ENCODE peak calls at places on chromosomes 11 and 22, in eight cellular contexts. One of them, this sample, is unnamed. For H3K27me3, the result is how much of the 10 kb centered on the place peaks cover.

GRCh38 chr11:18452927-18453326 is 2.7 kb upstream of the LDHAL6A start:
- DNase-seq in heart left ventricle: no peak
- DNase-seq in AG04450: no peak
- DNase-seq in body of pancreas: no peak
- DNase-seq in stomach: no peak
- DNase-seq in mammary epithelial cell: peak
- DNase-seq in PC-3: peak
- DNase-seq in MM.1S: no peak
- DNase-seq in this sample: peak

GRCh38 chr22:38034884-38035529 is 22.2 kb upstream of the PICK1 start:
- DNase-seq in heart left ventricle: no peak
- DNase-seq in AG04450: no peak
- DNase-seq in body of pancreas: no peak
- DNase-seq in stomach: no peak
- DNase-seq in mammary epithelial cell: no peak
- DNase-seq in PC-3: no peak
- DNase-seq in MM.1S: no peak
- DNase-seq in this sample: no peak

GRCh38 chr22:27810566-27810965 is 9.0 kb upstream of the MN1 start:
- DNase-seq in heart left ventricle: peak
- DNase-seq in AG04450: peak
- DNase-seq in body of pancreas: peak
- DNase-seq in stomach: peak
- DNase-seq in mammary epithelial cell: no peak
- DNase-seq in PC-3: peak
- DNase-seq in MM.1S: no peak
- DNase-seq in this sample: no peak

GRCh38 chr11:37511425-37511933 is 913.4 kb upstream of the RAG2 start:
- DNase-seq in heart left ventricle: no peak
- DNase-seq in AG04450: no peak
- DNase-seq in body of pancreas: no peak
- DNase-seq in stomach: no peak
- DNase-seq in mammary epithelial cell: peak
- DNase-seq in PC-3: peak
- DNase-seq in MM.1S: no peak
- DNase-seq in this sample: no peak

GRCh38 chr11:34564406-34564805 is 50.8 kb upstream of the ELF5 start:
- DNase-seq in heart left ventricle: no peak
- DNase-seq in AG04450: no peak
- DNase-seq in body of pancreas: no peak
- DNase-seq in stomach: no peak
- DNase-seq in mammary epithelial cell: peak
- DNase-seq in PC-3: peak
- DNase-seq in MM.1S: no peak
- DNase-seq in this sample: peak

GRCh38 chr11:64356498-64357411 is 2.2 kb upstream of the RPS6KA4 start:
- DNase-seq in heart left ventricle: no peak
- DNase-seq in AG04450: no peak
- DNase-seq in body of pancreas: peak
- DNase-seq in stomach: peak
- DNase-seq in mammary epithelial cell: no peak
- DNase-seq in PC-3: peak
- DNase-seq in MM.1S: no peak
- DNase-seq in this sample: no peak

GRCh38 chr22:39216143-39216490 is 28.7 kb downstream of the PDGFB start:
- DNase-seq in heart left ventricle: no peak
- DNase-seq in AG04450: no peak
- DNase-seq in body of pancreas: no peak
- DNase-seq in stomach: no peak
- DNase-seq in mammary epithelial cell: no peak
- DNase-seq in PC-3: no peak
- DNase-seq in MM.1S: no peak
- DNase-seq in this sample: no peak

GRCh38 chr22:45104313-45104712 is 59.4 kb upstream of the NUP50 start:
- DNase-seq in heart left ventricle: no peak
- DNase-seq in AG04450: no peak
- DNase-seq in body of pancreas: no peak
- DNase-seq in stomach: no peak
- DNase-seq in mammary epithelial cell: no peak
- DNase-seq in PC-3: no peak
- DNase-seq in MM.1S: no peak
- DNase-seq in this sample: no peak

GRCh38 chr11:78647986-78648875 is 73.6 kb upstream of the NARS2 start:
- DNase-seq in heart left ventricle: no peak
- DNase-seq in AG04450: no peak
- DNase-seq in body of pancreas: no peak
- DNase-seq in stomach: no peak
- DNase-seq in mammary epithelial cell: no peak
- DNase-seq in PC-3: no peak
- DNase-seq in MM.1S: no peak
- DNase-seq in this sample: no peak

GRCh38 chr11:78646564-78647185 is 72.0 kb upstream of the NARS2 start:
- DNase-seq in heart left ventricle: no peak
- DNase-seq in AG04450: no peak
- DNase-seq in body of pancreas: peak
- DNase-seq in stomach: peak
- DNase-seq in mammary epithelial cell: peak
- DNase-seq in PC-3: peak
- DNase-seq in MM.1S: peak
- DNase-seq in this sample: peak

GRCh38 chr11:78645226-78646202 is 70.8 kb upstream of the NARS2 start:
- DNase-seq in heart left ventricle: peak
- DNase-seq in AG04450: peak
- DNase-seq in body of pancreas: peak
- DNase-seq in stomach: peak
- DNase-seq in mammary epithelial cell: peak
- DNase-seq in PC-3: peak
- DNase-seq in MM.1S: peak
- DNase-seq in this sample: peak

GRCh38 chr11:78649361-78650215 is 74.9 kb upstream of the NARS2 start:
- DNase-seq in heart left ventricle: no peak
- DNase-seq in AG04450: no peak
- DNase-seq in body of pancreas: no peak
- DNase-seq in stomach: no peak
- DNase-seq in mammary epithelial cell: no peak
- DNase-seq in PC-3: no peak
- DNase-seq in MM.1S: no peak
- DNase-seq in this sample: no peak

GRCh38 chr11:78647266-78647915 is 72.7 kb upstream of the NARS2 start:
- DNase-seq in heart left ventricle: no peak
- DNase-seq in AG04450: no peak
- DNase-seq in body of pancreas: no peak
- DNase-seq in stomach: no peak
- DNase-seq in mammary epithelial cell: no peak
- DNase-seq in PC-3: no peak
- DNase-seq in MM.1S: no peak
- DNase-seq in this sample: no peak
- H3K27ac ChIP-seq in heart left ventricle: no peak
- H3K27ac ChIP-seq in AG04450: no peak
- H3K27ac ChIP-seq in body of pancreas: no peak
- H3K27ac ChIP-seq in stomach: no peak
- H3K27ac ChIP-seq in mammary epithelial cell: no peak
- H3K27ac ChIP-seq in PC-3: peak
- H3K27ac ChIP-seq in MM.1S: no peak
- H3K27ac ChIP-seq in this sample: no peak

GRCh38 chr11:117826360-117826635 is 1.8 kb upstream of the FXYD2 start:
- DNase-seq in heart left ventricle: no peak
- DNase-seq in AG04450: no peak
- DNase-seq in body of pancreas: peak
- DNase-seq in stomach: peak
- DNase-seq in mammary epithelial cell: no peak
- DNase-seq in PC-3: no peak
- DNase-seq in MM.1S: no peak
- DNase-seq in this sample: no peak

GRCh38 chr11:117827521-117828511 is 3.3 kb upstream of the FXYD2 start:
- DNase-seq in heart left ventricle: peak
- DNase-seq in AG04450: no peak
- DNase-seq in body of pancreas: peak
- DNase-seq in stomach: peak
- DNase-seq in mammary epithelial cell: no peak
- DNase-seq in PC-3: no peak
- DNase-seq in MM.1S: no peak
- DNase-seq in this sample: no peak

GRCh38 chr11:117825538-117826359 is 1.2 kb upstream of the FXYD2 start:
- DNase-seq in heart left ventricle: peak
- DNase-seq in AG04450: no peak
- DNase-seq in body of pancreas: peak
- DNase-seq in stomach: peak
- DNase-seq in mammary epithelial cell: no peak
- DNase-seq in PC-3: no peak
- DNase-seq in MM.1S: no peak
- DNase-seq in this sample: no peak

GRCh38 chr11:117828641-117829368 is 4.3 kb upstream of the FXYD2 start:
- DNase-seq in heart left ventricle: peak
- DNase-seq in AG04450: peak
- DNase-seq in body of pancreas: peak
- DNase-seq in stomach: peak
- DNase-seq in mammary epithelial cell: peak
- DNase-seq in PC-3: peak
- DNase-seq in MM.1S: no peak
- DNase-seq in this sample: peak

DNA sequence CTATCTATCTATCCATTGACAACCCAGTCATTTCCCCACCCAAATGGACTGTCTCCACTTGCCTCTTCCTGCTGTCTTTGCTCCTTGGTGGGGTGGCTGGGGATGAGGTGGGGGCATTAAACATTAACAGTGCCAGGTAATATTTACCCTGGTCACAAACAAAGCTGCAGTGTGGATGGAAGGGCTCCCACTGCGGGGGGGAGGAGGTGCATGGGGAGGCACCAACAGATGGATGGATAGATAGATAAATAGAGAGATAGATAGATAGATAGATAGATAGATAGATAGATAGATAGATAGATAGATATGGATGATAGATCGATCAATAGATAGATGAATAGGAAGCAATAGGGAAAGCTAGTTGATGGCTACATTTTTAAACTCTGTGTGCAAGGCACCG is 2.3 kb upstream of the FXYD2 start:
- DNase-seq in heart left ventricle: no peak
- DNase-seq in AG04450: no peak
- DNase-seq in body of pancreas: peak
- DNase-seq in stomach: peak
- DNase-seq in mammary epithelial cell: no peak
- DNase-seq in PC-3: no peak
- DNase-seq in MM.1S: no peak
- DNase-seq in this sample: no peak
- H3K4me3 ChIP-seq in heart left ventricle: no peak
- H3K4me3 ChIP-seq in AG04450: no peak
- H3K4me3 ChIP-seq in body of pancreas: no peak
- H3K4me3 ChIP-seq in stomach: no peak
- H3K4me3 ChIP-seq in mammary epithelial cell: no peak
- H3K4me3 ChIP-seq in PC-3: no peak
- H3K4me3 ChIP-seq in MM.1S: no peak
- H3K4me3 ChIP-seq in this sample: no peak

GRCh38 chr11:78929906-78930220 is 355.2 kb upstream of the NARS2 start:
- DNase-seq in heart left ventricle: no peak
- DNase-seq in AG04450: no peak
- DNase-seq in body of pancreas: no peak
- DNase-seq in stomach: no peak
- DNase-seq in mammary epithelial cell: no peak
- DNase-seq in PC-3: no peak
- DNase-seq in MM.1S: no peak
- DNase-seq in this sample: no peak

GRCh38 chr11:78930810-78931209 is 356.1 kb upstream of the NARS2 start:
- DNase-seq in heart left ventricle: no peak
- DNase-seq in AG04450: no peak
- DNase-seq in body of pancreas: no peak
- DNase-seq in stomach: no peak
- DNase-seq in mammary epithelial cell: no peak
- DNase-seq in PC-3: no peak
- DNase-seq in MM.1S: no peak
- DNase-seq in this sample: no peak

GRCh38 chr11:78926633-78927347 is 352.1 kb upstream of the NARS2 start:
- DNase-seq in heart left ventricle: no peak
- DNase-seq in AG04450: peak
- DNase-seq in body of pancreas: no peak
- DNase-seq in stomach: no peak
- DNase-seq in mammary epithelial cell: no peak
- DNase-seq in PC-3: peak
- DNase-seq in MM.1S: no peak
- DNase-seq in this sample: no peak

GRCh38 chr11:78927511-78927910 is 352.8 kb upstream of the NARS2 start:
- DNase-seq in heart left ventricle: no peak
- DNase-seq in AG04450: no peak
- DNase-seq in body of pancreas: no peak
- DNase-seq in stomach: no peak
- DNase-seq in mammary epithelial cell: no peak
- DNase-seq in PC-3: no peak
- DNase-seq in MM.1S: no peak
- DNase-seq in this sample: no peak

DNA sequence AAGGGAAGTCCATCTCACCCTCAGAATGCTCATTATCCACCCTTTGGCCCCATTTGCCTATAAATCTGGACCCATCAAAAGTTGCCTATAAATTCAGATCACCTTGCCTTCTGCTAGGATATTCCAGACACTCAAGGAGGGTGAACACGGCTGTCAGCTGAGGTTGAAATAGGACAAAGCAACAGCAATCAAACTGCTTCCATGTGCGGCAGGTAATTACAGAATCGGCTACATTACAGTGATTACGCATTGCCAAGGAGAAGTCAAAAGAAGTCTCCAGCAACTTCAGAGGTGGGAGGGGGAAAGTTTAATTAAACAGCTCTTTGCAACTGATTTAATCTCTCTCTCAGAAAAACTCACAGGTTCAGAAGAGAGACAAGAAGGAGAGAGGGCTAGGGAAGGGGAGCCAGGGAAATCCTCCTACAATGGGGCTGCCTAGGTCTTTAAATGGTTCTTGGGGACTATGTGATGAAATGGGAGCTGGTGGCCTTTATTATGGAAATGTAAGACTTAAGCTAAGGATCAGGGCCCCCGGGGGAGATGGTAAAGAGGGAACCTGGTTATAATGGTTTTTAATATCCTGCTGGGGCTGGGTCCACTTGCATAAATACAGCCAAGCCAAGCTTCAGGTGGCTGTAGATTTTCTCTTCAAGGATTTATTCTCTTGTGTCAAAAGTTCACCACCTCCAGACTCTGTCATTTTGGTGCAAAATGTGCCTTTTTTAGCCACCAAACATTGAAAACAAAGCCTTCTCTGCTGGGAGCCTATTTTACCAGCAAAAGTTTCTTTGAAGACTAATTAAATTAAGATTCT is 354.6 kb upstream of the NARS2 start:
- DNase-seq in heart left ventricle: no peak
- DNase-seq in AG04450: no peak
- DNase-seq in body of pancreas: no peak
- DNase-seq in stomach: no peak
- DNase-seq in mammary epithelial cell: no peak
- DNase-seq in PC-3: no peak
- DNase-seq in MM.1S: no peak
- DNase-seq in this sample: no peak
- H3K27me3 ChIP-seq in heart left ventricle: under half
- H3K27me3 ChIP-seq in AG04450: under half
- H3K27me3 ChIP-seq in body of pancreas: under half
- H3K27me3 ChIP-seq in stomach: under half
- H3K27me3 ChIP-seq in mammary epithelial cell: under half
- H3K27me3 ChIP-seq in PC-3: under half
- H3K27me3 ChIP-seq in MM.1S: under half
- H3K27me3 ChIP-seq in this sample: under half

DNA sequence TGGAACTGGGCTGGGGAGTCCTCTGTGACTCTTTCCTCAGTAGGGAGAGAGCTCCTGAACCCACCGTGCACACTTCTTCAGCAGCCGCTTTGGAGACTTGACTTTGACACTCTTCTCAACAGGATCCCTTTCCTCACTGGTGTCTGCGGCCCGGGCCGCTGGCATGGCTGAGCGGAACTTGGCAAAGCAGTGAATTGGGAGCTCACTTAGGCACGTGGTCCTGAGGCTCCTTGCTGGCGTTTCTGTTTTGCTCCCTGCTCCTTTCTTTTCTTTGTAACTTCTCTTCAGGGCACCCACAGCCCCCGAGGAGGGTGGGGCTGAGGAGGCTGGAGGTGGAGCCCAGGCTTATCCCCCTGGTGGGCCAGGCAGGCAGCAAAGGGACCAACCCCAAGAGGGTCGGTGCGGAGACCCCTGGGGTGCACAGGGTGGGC is 8.4 kb upstream of the KCNQ1OT1 start:
- DNase-seq in heart left ventricle: no peak
- DNase-seq in AG04450: no peak
- DNase-seq in body of pancreas: no peak
- DNase-seq in stomach: no peak
- DNase-seq in mammary epithelial cell: no peak
- DNase-seq in PC-3: no peak
- DNase-seq in MM.1S: no peak
- DNase-seq in this sample: no peak
- H3K27ac ChIP-seq in heart left ventricle: peak
- H3K27ac ChIP-seq in AG04450: peak
- H3K27ac ChIP-seq in body of pancreas: no peak
- H3K27ac ChIP-seq in stomach: peak
- H3K27ac ChIP-seq in mammary epithelial cell: no peak
- H3K27ac ChIP-seq in PC-3: no peak
- H3K27ac ChIP-seq in MM.1S: no peak
- H3K27ac ChIP-seq in this sample: no peak